ENCODE peak calls at places on chromosomes 7 and 10, in five cellular contexts. B, T, J, F and Y are unnamed samples.

GRCh38 chr10:98354491-98354890 is 60.5 kb downstream of the PYROXD2 start:
- DNase-seq in B (no peak), F (no peak), J (no peak), T (no peak), Y (no peak)

GRCh38 chr7:18468794-18469193 is 26.8 kb upstream of the HDAC9 start:
- DNase-seq in T (no peak), F (no peak), J (peak; percentile 9), B (no peak), Y (no peak)

GRCh38 chr7:14389052-14389988 is 399.9 kb upstream of the ETV1 start:
- DNase-seq in F (no peak), T (no peak), B (no peak), J (no peak), Y (peak; percentile 8)

GRCh38 chr7:52715701-52716100 is 319.7 kb upstream of the POM121L12 start:
- DNase-seq in T (no peak), B (no peak), F (no peak), J (no peak), Y (no peak)

GRCh38 chr7:55021951-55022617 is 3.3 kb downstream of the EGFR start:
- DNase-seq in T (no peak), B (no peak), F (no peak), J (peak; percentile 77), Y (no peak)

GRCh38 chr10:68560916-68561691 is 967 bp downstream of the TET1 start:
- DNase-seq in B (peak; percentile 67), J (peak; percentile 34), T (peak; percentile 69), F (no peak), Y (peak; percentile 69)

GRCh38 chr10:77637474-77637985 is at the start of gene KCNMA1:
- DNase-seq in J (peak; percentile 40), B (no peak), F (no peak), T (peak; percentile 68), Y (peak; percentile 68)

GRCh38 chr7:139776486-139777303 is 1.1 kb downstream of the HIPK2 start:
- DNase-seq in F (peak; percentile 70), B (peak; percentile 69), J (peak; percentile 65), T (peak; percentile 53), Y (peak; percentile 42)

DNA sequence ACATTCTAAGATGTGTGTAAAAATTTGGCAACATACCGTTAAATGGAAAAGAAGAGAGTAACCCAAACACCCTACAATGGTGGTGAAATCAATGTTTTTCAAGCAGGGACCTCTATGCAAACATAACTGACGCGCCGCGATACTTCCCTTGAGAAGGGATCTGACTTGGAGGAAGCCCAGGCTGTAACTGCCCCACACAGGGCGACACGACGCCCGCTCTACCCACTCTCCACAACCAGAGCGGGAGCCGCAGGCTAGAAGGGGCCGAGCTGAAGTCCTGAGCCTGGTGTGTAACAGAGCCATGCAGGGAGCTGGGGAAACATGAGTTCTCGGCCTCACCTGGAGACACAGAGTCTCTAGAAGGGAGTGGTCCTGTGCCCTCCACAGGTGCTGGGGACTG is 120.2 kb downstream of the FAM53B start:
- DNase-seq in F (no peak), T (no peak), J (no peak), B (no peak), Y (no peak)
- H3K4me1 ChIP-seq in F (no peaks in the 10 kb centered on the region), T (peaks cover 7% of the 10 kb centered on the region), J (no peaks in the 10 kb centered on the region), B (peaks cover 14% of the 10 kb centered on the region), Y (peaks cover 26% of the 10 kb centered on the region)

GRCh38 chr7:48084727-48085432 is 4.2 kb upstream of the UPP1 start:
- DNase-seq in B (peak; percentile 99), T (no peak), J (peak; percentile 99), F (peak; percentile 90), Y (no peak)
- H2AFZ ChIP-seq in B (no peak overlapping the region), T (peak overlapping the region; percentile 3), J (no peak overlapping the region), F (no peak overlapping the region), Y (no peak overlapping the region)

DNA sequence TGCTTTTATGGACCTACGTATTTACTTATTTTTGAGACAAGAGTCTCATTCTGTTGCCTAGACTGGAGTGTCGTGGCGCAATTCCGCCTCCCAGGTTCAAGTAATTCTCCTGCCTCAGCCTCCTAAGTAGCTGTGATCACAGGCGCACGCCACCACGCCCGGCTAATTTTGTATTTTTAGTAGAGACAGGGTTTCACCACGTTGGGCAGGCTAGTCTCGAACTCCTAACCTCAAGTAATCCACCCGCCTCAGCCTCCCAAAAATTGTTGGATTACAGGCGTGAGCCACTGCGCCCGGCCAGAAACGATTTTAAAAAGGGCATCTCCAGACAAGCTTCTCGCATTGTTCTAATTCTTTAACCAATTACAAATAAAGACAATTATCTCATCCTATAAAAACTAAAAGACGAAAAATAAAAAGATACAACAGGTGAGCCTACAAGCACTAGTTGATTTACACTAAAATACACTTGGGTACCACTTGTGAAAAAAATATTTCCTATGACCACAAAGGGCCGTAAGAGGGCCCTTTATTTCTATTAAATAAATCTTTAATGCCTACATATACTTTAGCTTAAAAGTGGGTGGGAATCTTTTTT is 2.4 kb downstream of the TRA2A start:
- DNase-seq in T (no peak), F (no peak), B (no peak), J (no peak), Y (no peak)
- H3K4me1 ChIP-seq in T (peaks cover 53% of the 10 kb centered on the region), F (peaks cover 42% of the 10 kb centered on the region), B (peaks cover 11% of the 10 kb centered on the region), J (no peaks in the 10 kb centered on the region), Y (peaks cover 27% of the 10 kb centered on the region)

GRCh38 chr10:122756656-122757055 is 57.0 kb upstream of the C10orf120 start:
- DNase-seq in T (no peak), F (no peak), B (no peak), J (no peak), Y (no peak)
- H2AFZ ChIP-seq in T (no peak overlapping the region), F (no peak overlapping the region), B (no peak overlapping the region), J (no peak overlapping the region), Y (no peak overlapping the region)

DNA sequence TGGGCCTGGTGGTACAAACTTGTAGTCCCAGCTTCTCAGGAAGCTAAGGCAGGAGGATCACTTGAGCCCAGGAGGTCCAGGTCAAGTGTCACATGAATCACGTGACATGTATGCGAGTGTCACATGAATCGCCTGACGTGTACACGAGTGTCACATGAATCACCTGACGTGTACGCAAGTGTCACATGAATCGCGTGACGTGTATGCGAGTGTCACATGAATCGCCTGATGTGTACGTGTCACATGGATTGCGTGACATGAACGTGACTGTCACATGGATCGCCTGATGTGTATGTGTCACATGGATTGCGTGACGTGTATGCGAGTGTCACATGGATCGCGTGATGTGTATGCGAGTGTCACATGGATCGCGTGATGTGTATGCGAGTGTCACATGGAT is 9.5 kb upstream of the ADARB2 start:
- DNase-seq in F (no peak), J (no peak), T (no peak), B (no peak), Y (no peak)
- H3K4me1 ChIP-seq in F (no peaks in the 10 kb centered on the region), J (no peaks in the 10 kb centered on the region), T (no peaks in the 10 kb centered on the region), B (no peaks in the 10 kb centered on the region), Y (no peaks in the 10 kb centered on the region)

GRCh38 chr7:99975782-99976521 is at the start of gene AZGP1:
- DNase-seq in J (no peak), F (no peak), T (no peak), B (no peak), Y (no peak)

GRCh38 chr7:99971242-99971641 is 4.6 kb downstream of the AZGP1 start:
- DNase-seq in J (no peak), F (no peak), B (no peak), T (no peak), Y (no peak)

GRCh38 chr7:99974681-99975080 is 1.1 kb downstream of the AZGP1 start:
- DNase-seq in B (no peak), J (no peak), F (no peak), T (no peak), Y (no peak)

GRCh38 chr7:99976626-99977025 is 795 bp upstream of the AZGP1 start:
- DNase-seq in J (no peak), B (no peak), T (no peak), F (no peak), Y (no peak)
- H2AFZ ChIP-seq in J (no peak overlapping the region), B (no peak overlapping the region), T (no peak overlapping the region), F (no peak overlapping the region), Y (no peak overlapping the region)

DNA sequence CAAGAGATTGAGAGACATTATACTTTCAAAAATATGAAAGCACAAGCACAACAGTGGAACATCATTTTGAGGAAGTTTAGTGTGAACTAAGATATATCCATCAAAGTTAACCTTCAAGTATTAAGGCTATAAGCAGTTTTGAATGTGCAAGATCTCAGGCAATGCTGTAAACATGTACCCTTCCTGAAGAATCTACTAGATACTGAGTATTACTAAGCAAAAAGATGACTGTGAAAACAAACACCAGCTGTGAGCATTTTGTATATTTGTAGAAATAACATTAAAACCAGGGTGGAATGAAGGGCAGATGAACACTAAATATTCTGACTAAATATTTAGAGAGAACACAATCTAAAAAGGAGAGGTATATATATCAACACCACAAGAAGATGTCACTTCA is 41.3 kb upstream of the ADRA2A start:
- DNase-seq in T (no peak), F (no peak), J (peak; percentile 5), B (no peak), Y (no peak)
- H3K4me1 ChIP-seq in T (no peaks in the 10 kb centered on the region), F (no peaks in the 10 kb centered on the region), J (no peaks in the 10 kb centered on the region), B (no peaks in the 10 kb centered on the region), Y (no peaks in the 10 kb centered on the region)

GRCh38 chr10:80100861-80101695 is 22.6 kb downstream of the TMEM254 start:
- DNase-seq in J (no peak), F (no peak), B (no peak), T (peak; percentile 26), Y (no peak)

GRCh38 chr10:80100116-80100515 is 21.7 kb downstream of the TMEM254 start:
- DNase-seq in B (no peak), F (no peak), J (no peak), T (no peak), Y (no peak)

GRCh38 chr10:80108576-80109239 is 23.8 kb upstream of the PLAC9 start:
- DNase-seq in J (no peak), F (no peak), B (peak; percentile 13), T (no peak), Y (peak; percentile 3)

GRCh38 chr10:80104066-80104926 is 25.8 kb downstream of the TMEM254 start:
- DNase-seq in T (no peak), B (peak; percentile 89), J (peak; percentile 49), F (peak; percentile 23), Y (no peak)
- H2AFZ ChIP-seq in T (peak overlapping the region; percentile 64), B (no peak overlapping the region), J (peak overlapping the region; percentile 49), F (no peak overlapping the region), Y (no peak overlapping the region)